ENCODE peak calls at places on chromosomes 2 and 18, in four cellular contexts. One of them, this sample, is unnamed.

GRCh38 chr2:76613330-76613729 is 902.6 kb upstream of the GCFC2 start:
- DNase-seq in M059J: no peak
- DNase-seq in frontal cortex: no peak
- DNase-seq in activated CD8-positive, alpha-beta memory T cell treated with anti-CD3 and anti-CD28 coated beads for 24 hours: no peak
- DNase-seq in this sample: no peak

GRCh38 chr2:37586663-37587409 is 84.6 kb downstream of the CDC42EP3 start:
- DNase-seq in frontal cortex: no peak
- DNase-seq in M059J: peak
- DNase-seq in activated CD8-positive, alpha-beta memory T cell treated with anti-CD3 and anti-CD28 coated beads for 24 hours: no peak
- DNase-seq in this sample: peak

GRCh38 chr18:54802178-54802577 is 26.1 kb upstream of the RAB27B start:
- DNase-seq in frontal cortex: no peak
- DNase-seq in M059J: no peak
- DNase-seq in activated CD8-positive, alpha-beta memory T cell treated with anti-CD3 and anti-CD28 coated beads for 24 hours: no peak
- DNase-seq in this sample: no peak

GRCh38 chr2:240419321-240419720 is 16.1 kb upstream of the GPC1 start:
- DNase-seq in M059J: no peak
- DNase-seq in frontal cortex: no peak
- DNase-seq in activated CD8-positive, alpha-beta memory T cell treated with anti-CD3 and anti-CD28 coated beads for 24 hours: no peak
- DNase-seq in this sample: no peak

GRCh38 chr18:48554610-48555400 is 16.0 kb downstream of the CTIF start:
- DNase-seq in activated CD8-positive, alpha-beta memory T cell treated with anti-CD3 and anti-CD28 coated beads for 24 hours: no peak
- DNase-seq in M059J: no peak
- DNase-seq in frontal cortex: no peak
- DNase-seq in this sample: no peak

GRCh38 chr18:58202406-58202730 is 158.3 kb downstream of the NEDD4L start:
- DNase-seq in activated CD8-positive, alpha-beta memory T cell treated with anti-CD3 and anti-CD28 coated beads for 24 hours: no peak
- DNase-seq in frontal cortex: no peak
- DNase-seq in M059J: peak
- DNase-seq in this sample: peak

GRCh38 chr18:27130029-27130428 is 55.1 kb downstream of the CHST9 start:
- DNase-seq in frontal cortex: no peak
- DNase-seq in M059J: no peak
- DNase-seq in activated CD8-positive, alpha-beta memory T cell treated with anti-CD3 and anti-CD28 coated beads for 24 hours: no peak
- DNase-seq in this sample: no peak

GRCh38 chr2:101199153-101199810 is 48.1 kb upstream of the TBC1D8 start:
- DNase-seq in frontal cortex: no peak
- DNase-seq in activated CD8-positive, alpha-beta memory T cell treated with anti-CD3 and anti-CD28 coated beads for 24 hours: no peak
- DNase-seq in M059J: peak
- DNase-seq in this sample: no peak

GRCh38 chr2:25664531-25665307 is 8.7 kb downstream of the DTNB start:
- DNase-seq in M059J: peak
- DNase-seq in activated CD8-positive, alpha-beta memory T cell treated with anti-CD3 and anti-CD28 coated beads for 24 hours: no peak
- DNase-seq in frontal cortex: no peak
- DNase-seq in this sample: peak

GRCh38 chr18:5890261-5890605 is 5.1 kb downstream of the TMEM200C start:
- DNase-seq in M059J: no peak
- DNase-seq in activated CD8-positive, alpha-beta memory T cell treated with anti-CD3 and anti-CD28 coated beads for 24 hours: no peak
- DNase-seq in frontal cortex: no peak
- DNase-seq in this sample: no peak

GRCh38 chr2:220682616-220683015 is 889.5 kb downstream of the EPHA4 start:
- DNase-seq in activated CD8-positive, alpha-beta memory T cell treated with anti-CD3 and anti-CD28 coated beads for 24 hours: no peak
- DNase-seq in frontal cortex: no peak
- DNase-seq in M059J: peak
- DNase-seq in this sample: no peak

GRCh38 chr2:181552808-181553207 is 95.6 kb downstream of the ITGA4 start:
- DNase-seq in frontal cortex: no peak
- DNase-seq in activated CD8-positive, alpha-beta memory T cell treated with anti-CD3 and anti-CD28 coated beads for 24 hours: no peak
- DNase-seq in M059J: peak
- DNase-seq in this sample: no peak

GRCh38 chr18:934518-935123 is 29.9 kb downstream of the ADCYAP1 start:
- DNase-seq in M059J: peak
- DNase-seq in frontal cortex: no peak
- DNase-seq in activated CD8-positive, alpha-beta memory T cell treated with anti-CD3 and anti-CD28 coated beads for 24 hours: no peak
- DNase-seq in this sample: no peak

GRCh38 chr2:102422910-102423309 is at the start of gene IL18RAP:
- DNase-seq in frontal cortex: no peak
- DNase-seq in activated CD8-positive, alpha-beta memory T cell treated with anti-CD3 and anti-CD28 coated beads for 24 hours: no peak
- DNase-seq in M059J: no peak
- DNase-seq in this sample: no peak

GRCh38 chr2:60581461-60582282 is 28.2 kb upstream of the BCL11A start:
- DNase-seq in frontal cortex: peak
- DNase-seq in activated CD8-positive, alpha-beta memory T cell treated with anti-CD3 and anti-CD28 coated beads for 24 hours: peak
- DNase-seq in M059J: peak
- DNase-seq in this sample: peak

GRCh38 chr2:151363709-151364108 is 6.3 kb downstream of the TNFAIP6 start:
- DNase-seq in M059J: no peak
- DNase-seq in frontal cortex: peak
- DNase-seq in activated CD8-positive, alpha-beta memory T cell treated with anti-CD3 and anti-CD28 coated beads for 24 hours: no peak
- DNase-seq in this sample: no peak

GRCh38 chr2:80086831-80087230 is 217.7 kb downstream of the LRRTM1 start:
- DNase-seq in M059J: no peak
- DNase-seq in frontal cortex: no peak
- DNase-seq in activated CD8-positive, alpha-beta memory T cell treated with anti-CD3 and anti-CD28 coated beads for 24 hours: no peak
- DNase-seq in this sample: peak

GRCh38 chr2:69163109-69163508 is 150.1 kb downstream of the ANTXR1 start:
- DNase-seq in M059J: peak
- DNase-seq in activated CD8-positive, alpha-beta memory T cell treated with anti-CD3 and anti-CD28 coated beads for 24 hours: no peak
- DNase-seq in frontal cortex: no peak
- DNase-seq in this sample: peak

This sample was measured in HT1080.